ENCODE peak calls at places on chromosome 11, in eight cellular contexts. G is glutamatergic neuron; O is natural killer cell; J is T-cell; V is stimulated activated CD8-positive, alpha-beta memory T cell treated with anti-CD3 and anti-CD28 coated beads, Interleukin-12 subunit alpha, Interleukin-12 subunit beta, amount 100 ng/mL, for 1 hour; T is GM12865; M is naive thymus-derived CD4-positive, alpha-beta T cell; P is NCI-H1092 treated with DMSO at 0.1 percent for 48 hours. H is an unnamed sample.

GRCh38 chr11:68961245-68961644 is 19.5 kb downstream of the MRGPRD start:
- DNase-seq in J (no peak), P (no peak), T (no peak), V (no peak), G (peak; percentile 10), O (no peak), M (no peak), H (no peak)

GRCh38 chr11:134655189-134655937 is 243.3 kb upstream of the B3GAT1 start:
- DNase-seq in M (no peak), O (peak; percentile 5), G (peak; percentile 63), P (no peak), J (no peak), V (no peak), T (no peak), H (no peak)

GRCh38 chr11:34190192-34191139 is 85.0 kb downstream of the NAT10 start:
- DNase-seq in M (no peak), J (no peak), O (no peak), T (peak; percentile 17), P (no peak), G (no peak), V (no peak), H (no peak)

GRCh38 chr11:46616551-46617450 is at the start of gene HARBI1:
- DNase-seq in V (peak; percentile 85), J (peak; percentile 91), T (peak; percentile 97), P (peak; percentile 97), O (peak; percentile 91), M (peak; percentile 94), G (peak; percentile 90), H (peak; percentile 91)

GRCh38 chr11:134517621-134518293 is 105.7 kb upstream of the B3GAT1 start:
- DNase-seq in O (no peak), V (no peak), P (peak; percentile 33), G (peak; percentile 9), T (no peak), J (no peak), M (no peak), H (no peak)

GRCh38 chr11:133530501-133530835 is 1.8 kb downstream of the OPCML start:
- DNase-seq in M (no peak), T (no peak), V (no peak), P (no peak), G (no peak), O (no peak), J (no peak), H (no peak)

GRCh38 chr11:31870609-31871309 is 59.6 kb upstream of the PAX6 start:
- DNase-seq in P (peak; percentile 36), V (peak; percentile 1), J (no peak), M (no peak), G (peak; percentile 81), T (peak; percentile 35), O (no peak), H (peak; percentile 33)

GRCh38 chr11:62124186-62125113 is 639 bp downstream of the INCENP start:
- DNase-seq in P (peak; percentile 43), M (no peak), O (no peak), G (peak; percentile 47), T (peak; percentile 63), J (no peak), V (no peak), H (peak; percentile 56)

GRCh38 chr11:72354356-72355115 is 79.8 kb downstream of the CLPB start:
- DNase-seq in T (no peak), J (no peak), V (no peak), G (no peak), O (no peak), M (no peak), P (no peak), H (no peak)

GRCh38 chr11:10742460-10743208 is 8.4 kb upstream of the CTR9 start:
- DNase-seq in G (no peak), J (peak; percentile 16), T (no peak), V (peak; percentile 24), M (no peak), P (no peak), O (no peak), H (peak; percentile 84)

GRCh38 chr11:66366844-66367477 is 4.6 kb downstream of the SLC29A2 start:
- DNase-seq in O (no peak), T (no peak), V (no peak), J (no peak), P (no peak), G (no peak), M (no peak), H (no peak)

GRCh38 chr11:128365044-128365443 is 222.3 kb downstream of the ETS1 start:
- DNase-seq in G (no peak), T (peak; percentile 40), M (peak; percentile 17), J (no peak), V (no peak), O (no peak), P (no peak), H (peak; percentile 83)

GRCh38 chr11:104443387-104443786 is 279.4 kb upstream of the PDGFD start:
- DNase-seq in V (no peak), J (no peak), O (no peak), T (no peak), G (no peak), P (no peak), M (no peak), H (peak; percentile 9)